ENCODE peak calls at places on chromosomes 4 and X, in nine cellular contexts. W is C1 segment of cervical spinal cord; H is stimulated activated CD4-positive, alpha-beta T cell treated with anti-CD3 and anti-CD28 coated beads, Interleukin-15, amount 100 ng/mL, for 24 hours; X is SIG-M5; L is H4; S is activated CD4-positive, alpha-beta T cell treated with anti-CD3 and anti-CD28 coated beads for 4 hours; E is Jurkat, Clone E6-1; F is mucosa of descending colon; I is occipital lobe. G is an unnamed sample.

GRCh38 chr4:7716322-7716721 is 223.3 kb downstream of the AFAP1 start:
- DNase-seq in W (no peak), H (no peak), X (no peak), L (no peak), S (no peak), E (no peak), F (no peak), I (no peak), G (no peak)

GRCh38 chr4:40908297-40908696 is 158.5 kb downstream of the NSUN7 start:
- DNase-seq in W (no peak), H (no peak), X (no peak), L (no peak), S (no peak), E (no peak), F (peak; percentile 66), I (no peak), G (no peak)

GRCh38 chr4:8258813-8259212 is 10.7 kb upstream of the HTRA3 start:
- DNase-seq in W (no peak), H (no peak), X (no peak), L (no peak), S (no peak), E (no peak), F (no peak), I (no peak), G (no peak)

GRCh38 chrX:85052636-85053343 is 49.1 kb downstream of the APOOL start:
- DNase-seq in W (no peak), H (no peak), X (no peak), L (peak; percentile 5), S (no peak), E (no peak), F (no peak), I (no peak), G (no peak)

GRCh38 chr4:107468812-107469211 is 251.2 kb downstream of the PAPSS1 start:
- DNase-seq in W (no peak), H (no peak), X (no peak), L (peak; percentile 16), S (no peak), E (no peak), F (no peak), I (no peak), G (no peak)

GRCh38 chrX:69152398-69152797 is 12.9 kb downstream of the PJA1 start:
- DNase-seq in W (no peak), H (no peak), X (no peak), L (peak; percentile 10), S (no peak), E (no peak), F (peak; percentile 47), I (no peak), G (no peak)

GRCh38 chr4:185548587-185548986 is 13.3 kb upstream of the PDLIM3 start:
- DNase-seq in W (no peak), H (no peak), X (no peak), L (no peak), S (no peak), E (no peak), F (no peak), I (no peak), G (no peak)

GRCh38 chr4:20395160-20395773 is 143.6 kb downstream of the SLIT2 start:
- DNase-seq in W (no peak), H (peak; percentile 32), X (no peak), L (peak; percentile 38), S (no peak), E (peak; percentile 22), F (peak; percentile 30), I (no peak), G (no peak)

GRCh38 chr4:107719211-107719926 is 665 bp downstream of the PAPSS1 start:
- DNase-seq in W (peak; percentile 66), H (peak; percentile 60), X (peak; percentile 38), L (no peak), S (no peak), E (peak; percentile 36), F (no peak), I (no peak), G (no peak)

GRCh38 chr4:171629737-171630136 is 183.5 kb upstream of the GALNTL6 start:
- DNase-seq in W (no peak), H (no peak), X (no peak), L (peak; percentile 67), S (no peak), E (no peak), F (no peak), I (no peak), G (no peak)

GRCh38 chr4:101037938-101038413 is 309.4 kb downstream of the PPP3CA start:
- DNase-seq in W (no peak), H (no peak), X (no peak), L (no peak), S (no peak), E (peak; percentile 34), F (no peak), I (no peak), G (no peak)

GRCh38 chr4:16846520-16847117 is 51.8 kb downstream of the LDB2 start:
- DNase-seq in W (no peak), H (no peak), X (no peak), L (no peak), S (no peak), E (no peak), F (no peak), I (no peak), G (no peak)

GRCh38 chr4:141132689-141133145 is 552 bp downstream of the RNF150 start:
- DNase-seq in W (no peak), H (peak; percentile 14), X (no peak), L (no peak), S (no peak), E (no peak), F (peak; percentile 32), I (no peak), G (no peak)

GRCh38 chr4:138870739-138871633 is 144.6 kb upstream of the NOCT start:
- DNase-seq in W (peak; percentile 78), H (peak; percentile 60), X (no peak), L (peak; percentile 45), S (peak; percentile 8), E (peak; percentile 42), F (peak; percentile 35), I (peak; percentile 59), G (peak; percentile 53)

GRCh38 chr4:52037730-52038108 is 380 bp downstream of the SGCB start:
- DNase-seq in W (peak; percentile 77), H (peak; percentile 43), X (no peak), L (peak; percentile 19), S (no peak), E (peak; percentile 18), F (no peak), I (peak; percentile 41), G (no peak)

GRCh38 chrX:68830486-68831404 is 1.9 kb downstream of the EFNB1 start:
- DNase-seq in W (no peak), H (no peak), X (no peak), L (no peak), S (no peak), E (no peak), F (peak; percentile 49), I (no peak), G (no peak)

GRCh38 chrX:56499372-56499771 is 64.1 kb upstream of the UBQLN2 start:
- DNase-seq in W (no peak), H (no peak), X (no peak), L (no peak), S (no peak), E (no peak), F (no peak), I (no peak), G (no peak)

GRCh38 chr4:174592985-174593335 is 70.7 kb upstream of the HPGD start:
- DNase-seq in W (no peak), H (no peak), X (peak; percentile 0), L (peak; percentile 49), S (no peak), E (no peak), F (no peak), I (no peak), G (no peak)

GRCh38 chrX:104281564-104281963 is 26.8 kb upstream of the ESX1 start:
- DNase-seq in W (no peak), H (no peak), X (no peak), L (no peak), S (no peak), E (no peak), F (no peak), I (no peak), G (no peak)

GRCh38 chr4:7581477-7581876 is 146.7 kb upstream of the PSAPL1 start:
- DNase-seq in W (no peak), H (peak; percentile 9), X (no peak), L (no peak), S (no peak), E (peak; percentile 28), F (no peak), I (no peak), G (no peak)

GRCh38 chr4:4358093-4358840 is 28.6 kb upstream of the NSG1 start:
- DNase-seq in W (no peak), H (no peak), X (no peak), L (no peak), S (no peak), E (no peak), F (no peak), I (no peak), G (no peak)

GRCh38 chr4:70925899-70926635 is 23.9 kb downstream of the MOB1B start:
- DNase-seq in W (no peak), H (no peak), X (no peak), L (no peak), S (no peak), E (no peak), F (no peak), I (no peak), G (no peak)

GRCh38 chr4:2831611-2832308 is 11.9 kb upstream of the ADD1 start:
- DNase-seq in W (no peak), H (no peak), X (no peak), L (no peak), S (no peak), E (no peak), F (peak; percentile 16), I (no peak), G (no peak)

GRCh38 chr4:14225683-14226207 is 598.2 kb upstream of the BOD1L1 start:
- DNase-seq in W (no peak), H (no peak), X (no peak), L (no peak), S (no peak), E (no peak), F (no peak), I (no peak), G (no peak)